ENCODE peak calls at places on chromosomes 2 and 18, in ten cellular contexts. Y is LoVo; K is stimulated activated CD4-positive, alpha-beta T cell treated with anti-CD3 and anti-CD28 coated beads, Interleukin-2, amount 100 ng/mL, for 24 hours; S is NCI-H1105; H is T-helper 9 cell; V is nephron progenitor cell; I is stimulated activated naive CD8-positive, alpha-beta T cell treated with anti-CD3 and anti-CD28 coated beads, Interleukin-15, Interleukin-2, amounts not matched to agents 100 U/mL and 50 U/mL, for 24 hours; N is tibial artery; B is left ventricle myocardium inferior; P is dermis blood vessel endothelial cell. T is an unnamed sample.

GRCh38 chr2:98588880-98589425 is 19.4 kb downstream of the COA5 start:
- DNase-seq in Y (no peak), K (no peak), S (no peak), H (no peak), V (no peak), I (no peak), N (no peak), B (no peak), P (no peak), T (no peak)

GRCh38 chr2:121501070-121501469 is 29.6 kb upstream of the RNU4ATAC start:
- DNase-seq in Y (no peak), K (no peak), S (no peak), H (no peak), V (no peak), I (no peak), N (no peak), B (no peak), P (no peak), T (no peak)

GRCh38 chr2:191869781-191870180 is 22.9 kb upstream of the CAVIN2 start:
- DNase-seq in Y (no peak), K (no peak), S (no peak), H (no peak), V (no peak), I (no peak), N (no peak), B (no peak), P (peak; percentile 51), T (no peak)

GRCh38 chr18:354003-354402 is 86.2 kb upstream of the THOC1 start:
- DNase-seq in Y (no peak), K (no peak), S (no peak), H (no peak), V (no peak), I (no peak), N (no peak), B (no peak), P (no peak), T (no peak)

GRCh38 chr2:149027602-149028250 is 10.8 kb upstream of the LYPD6B start:
- DNase-seq in Y (no peak), K (no peak), S (no peak), H (no peak), V (no peak), I (no peak), N (no peak), B (no peak), P (no peak), T (no peak)

GRCh38 chr2:1081411-1082225 is 131.0 kb downstream of the SNTG2 start:
- DNase-seq in Y (no peak), K (no peak), S (no peak), H (no peak), V (no peak), I (no peak), N (no peak), B (peak; percentile 54), P (no peak), T (peak; percentile 47)

GRCh38 chr2:172674034-172674967 is 61.3 kb upstream of the RAPGEF4 start:
- DNase-seq in Y (no peak), K (peak; percentile 35), S (no peak), H (peak; percentile 2), V (peak; percentile 59), I (peak; percentile 58), N (peak; percentile 65), B (peak; percentile 50), P (peak; percentile 69), T (no peak)

GRCh38 chr18:34494359-34494696 is 215.8 kb upstream of the DTNA start:
- DNase-seq in Y (no peak), K (no peak), S (no peak), H (no peak), V (peak; percentile 10), I (no peak), N (peak; percentile 58), B (peak; percentile 23), P (peak; percentile 26), T (no peak)

GRCh38 chr2:231483398-231484329 is 19.4 kb upstream of the NCL start:
- DNase-seq in Y (no peak), K (peak; percentile 40), S (no peak), H (peak; percentile 9), V (no peak), I (peak; percentile 42), N (peak; percentile 70), B (peak; percentile 57), P (peak; percentile 60), T (no peak)

GRCh38 chr2:58268685-58269084 is 27.6 kb upstream of the FANCL start:
- DNase-seq in Y (no peak), K (no peak), S (no peak), H (no peak), V (no peak), I (no peak), N (no peak), B (no peak), P (no peak), T (peak; percentile 3)

GRCh38 chr18:48974304-48975220 is 23.8 kb upstream of the SMAD7 start:
- DNase-seq in Y (no peak), K (no peak), S (no peak), H (no peak), V (peak; percentile 53), I (no peak), N (no peak), B (no peak), P (no peak), T (no peak)